ENCODE peak calls at places on chromosomes 12 and 14, in five cellular contexts. One of them, this sample, is unnamed.

GRCh38 chr14:93655078-93655750 is 133.1 kb downstream of the PRIMA1 start:
- DNase-seq in posterior cingulate gyrus: peak
- DNase-seq in endothelial cell: peak
- DNase-seq in NCI-H1694 treated with DMSO at 0.1 percent for 48 hours: peak
- DNase-seq in stimulated activated CD4-positive, alpha-beta T cell treated with anti-CD3 and anti-CD28 coated beads, Interleukin-1b, Interleukin-23, amount 100 ng/mL, for 1 hour: no peak
- DNase-seq in this sample: no peak

GRCh38 chr14:100827140-100827517 is 1.2 kb downstream of the MEG3 start:
- DNase-seq in posterior cingulate gyrus: no peak
- DNase-seq in endothelial cell: no peak
- DNase-seq in NCI-H1694 treated with DMSO at 0.1 percent for 48 hours: no peak
- DNase-seq in stimulated activated CD4-positive, alpha-beta T cell treated with anti-CD3 and anti-CD28 coated beads, Interleukin-1b, Interleukin-23, amount 100 ng/mL, for 1 hour: no peak
- DNase-seq in this sample: no peak

GRCh38 chr12:11779286-11779685 is 129.8 kb downstream of the ETV6 start:
- DNase-seq in posterior cingulate gyrus: no peak
- DNase-seq in endothelial cell: no peak
- DNase-seq in NCI-H1694 treated with DMSO at 0.1 percent for 48 hours: no peak
- DNase-seq in stimulated activated CD4-positive, alpha-beta T cell treated with anti-CD3 and anti-CD28 coated beads, Interleukin-1b, Interleukin-23, amount 100 ng/mL, for 1 hour: no peak
- DNase-seq in this sample: peak

GRCh38 chr14:104554088-104554607 is 25.4 kb upstream of the C14orf180 start:
- DNase-seq in posterior cingulate gyrus: no peak
- DNase-seq in endothelial cell: no peak
- DNase-seq in NCI-H1694 treated with DMSO at 0.1 percent for 48 hours: no peak
- DNase-seq in stimulated activated CD4-positive, alpha-beta T cell treated with anti-CD3 and anti-CD28 coated beads, Interleukin-1b, Interleukin-23, amount 100 ng/mL, for 1 hour: no peak
- DNase-seq in this sample: peak

GRCh38 chr12:2168808-2169207 is 116.0 kb downstream of the CACNA1C start:
- DNase-seq in posterior cingulate gyrus: no peak
- DNase-seq in endothelial cell: no peak
- DNase-seq in NCI-H1694 treated with DMSO at 0.1 percent for 48 hours: no peak
- DNase-seq in stimulated activated CD4-positive, alpha-beta T cell treated with anti-CD3 and anti-CD28 coated beads, Interleukin-1b, Interleukin-23, amount 100 ng/mL, for 1 hour: no peak
- DNase-seq in this sample: no peak

GRCh38 chr14:64693766-64694165 is 10.5 kb upstream of the PLEKHG3 start:
- DNase-seq in posterior cingulate gyrus: no peak
- DNase-seq in endothelial cell: no peak
- DNase-seq in NCI-H1694 treated with DMSO at 0.1 percent for 48 hours: peak
- DNase-seq in stimulated activated CD4-positive, alpha-beta T cell treated with anti-CD3 and anti-CD28 coated beads, Interleukin-1b, Interleukin-23, amount 100 ng/mL, for 1 hour: no peak
- DNase-seq in this sample: no peak

GRCh38 chr12:127108360-127109215 is 1158.4 kb upstream of the TMEM132C start:
- DNase-seq in posterior cingulate gyrus: peak
- DNase-seq in endothelial cell: no peak
- DNase-seq in NCI-H1694 treated with DMSO at 0.1 percent for 48 hours: peak
- DNase-seq in stimulated activated CD4-positive, alpha-beta T cell treated with anti-CD3 and anti-CD28 coated beads, Interleukin-1b, Interleukin-23, amount 100 ng/mL, for 1 hour: peak
- DNase-seq in this sample: no peak

GRCh38 chr12:15453613-15454012 is 131.3 kb downstream of the PTPRO start:
- DNase-seq in posterior cingulate gyrus: no peak
- DNase-seq in endothelial cell: no peak
- DNase-seq in NCI-H1694 treated with DMSO at 0.1 percent for 48 hours: no peak
- DNase-seq in stimulated activated CD4-positive, alpha-beta T cell treated with anti-CD3 and anti-CD28 coated beads, Interleukin-1b, Interleukin-23, amount 100 ng/mL, for 1 hour: no peak
- DNase-seq in this sample: no peak

GRCh38 chr14:72776701-72777255 is 117.1 kb downstream of the DPF3 start:
- DNase-seq in posterior cingulate gyrus: no peak
- DNase-seq in endothelial cell: no peak
- DNase-seq in NCI-H1694 treated with DMSO at 0.1 percent for 48 hours: no peak
- DNase-seq in stimulated activated CD4-positive, alpha-beta T cell treated with anti-CD3 and anti-CD28 coated beads, Interleukin-1b, Interleukin-23, amount 100 ng/mL, for 1 hour: no peak
- DNase-seq in this sample: no peak

GRCh38 chr14:67396381-67396965 is 15.5 kb downstream of the PLEK2 start:
- DNase-seq in posterior cingulate gyrus: no peak
- DNase-seq in endothelial cell: no peak
- DNase-seq in NCI-H1694 treated with DMSO at 0.1 percent for 48 hours: no peak
- DNase-seq in stimulated activated CD4-positive, alpha-beta T cell treated with anti-CD3 and anti-CD28 coated beads, Interleukin-1b, Interleukin-23, amount 100 ng/mL, for 1 hour: no peak
- DNase-seq in this sample: no peak

GRCh38 chr14:53842938-53843337 is 113.7 kb downstream of the BMP4 start:
- DNase-seq in posterior cingulate gyrus: no peak
- DNase-seq in endothelial cell: no peak
- DNase-seq in NCI-H1694 treated with DMSO at 0.1 percent for 48 hours: no peak
- DNase-seq in stimulated activated CD4-positive, alpha-beta T cell treated with anti-CD3 and anti-CD28 coated beads, Interleukin-1b, Interleukin-23, amount 100 ng/mL, for 1 hour: no peak
- DNase-seq in this sample: no peak

GRCh38 chr12:79522657-79523386 is 167.9 kb downstream of the PAWR start:
- DNase-seq in posterior cingulate gyrus: no peak
- DNase-seq in endothelial cell: no peak
- DNase-seq in NCI-H1694 treated with DMSO at 0.1 percent for 48 hours: no peak
- DNase-seq in stimulated activated CD4-positive, alpha-beta T cell treated with anti-CD3 and anti-CD28 coated beads, Interleukin-1b, Interleukin-23, amount 100 ng/mL, for 1 hour: no peak
- DNase-seq in this sample: no peak

GRCh38 chr12:101743724-101744472 is 4.6 kb upstream of the SYCP3 start:
- DNase-seq in posterior cingulate gyrus: no peak
- DNase-seq in endothelial cell: no peak
- DNase-seq in NCI-H1694 treated with DMSO at 0.1 percent for 48 hours: no peak
- DNase-seq in stimulated activated CD4-positive, alpha-beta T cell treated with anti-CD3 and anti-CD28 coated beads, Interleukin-1b, Interleukin-23, amount 100 ng/mL, for 1 hour: no peak
- DNase-seq in this sample: no peak

GRCh38 chr12:52029686-52030085 is 21.6 kb upstream of the NR4A1 start:
- DNase-seq in posterior cingulate gyrus: no peak
- DNase-seq in endothelial cell: no peak
- DNase-seq in NCI-H1694 treated with DMSO at 0.1 percent for 48 hours: no peak
- DNase-seq in stimulated activated CD4-positive, alpha-beta T cell treated with anti-CD3 and anti-CD28 coated beads, Interleukin-1b, Interleukin-23, amount 100 ng/mL, for 1 hour: no peak
- DNase-seq in this sample: no peak

GRCh38 chr14:80570930-80571298 is 359.6 kb upstream of the DIO2 start:
- DNase-seq in posterior cingulate gyrus: no peak
- DNase-seq in endothelial cell: no peak
- DNase-seq in NCI-H1694 treated with DMSO at 0.1 percent for 48 hours: no peak
- DNase-seq in stimulated activated CD4-positive, alpha-beta T cell treated with anti-CD3 and anti-CD28 coated beads, Interleukin-1b, Interleukin-23, amount 100 ng/mL, for 1 hour: no peak
- DNase-seq in this sample: no peak

GRCh38 chr12:13046914-13047472 is 2.8 kb downstream of the FAM234B start:
- DNase-seq in posterior cingulate gyrus: no peak
- DNase-seq in endothelial cell: no peak
- DNase-seq in NCI-H1694 treated with DMSO at 0.1 percent for 48 hours: no peak
- DNase-seq in stimulated activated CD4-positive, alpha-beta T cell treated with anti-CD3 and anti-CD28 coated beads, Interleukin-1b, Interleukin-23, amount 100 ng/mL, for 1 hour: no peak
- DNase-seq in this sample: no peak